ENCODE peak calls at places on chromosomes 11 and 22, in ten cellular contexts. One of them, this sample, is unnamed.

GRCh38 chr22:20905415-20906386 is 11.5 kb upstream of the CRKL start:
- DNase-seq in T-helper 2 cell: no peak
- DNase-seq in activated naive CD8-positive, alpha-beta T cell treated with anti-CD3 and anti-CD28 coated beads, Interleukin-2, amount 50 U/mL, for 24 hours: no peak
- DNase-seq in stimulated activated naive CD8-positive, alpha-beta T cell treated with anti-CD3 and anti-CD28 coated beads, Interleukin-15, Interleukin-2, amounts not matched to agents 100 U/mL and 50 U/mL, for 24 hours: no peak
- DNase-seq in endodermal cell: no peak
- DNase-seq in T-helper 9 cell: no peak
- DNase-seq in non-pigmented ciliary epithelial cell: no peak
- DNase-seq in effector CD4-positive, alpha-beta T cell: no peak
- DNase-seq in A549: no peak
- DNase-seq in NCI-H460: no peak
- DNase-seq in this sample: no peak

GRCh38 chr11:27282141-27282590 is 80.8 kb downstream of the CCDC34 start:
- DNase-seq in T-helper 2 cell: no peak
- DNase-seq in A549: no peak
- DNase-seq in endodermal cell: no peak
- DNase-seq in non-pigmented ciliary epithelial cell: peak; percentile 79
- DNase-seq in activated naive CD8-positive, alpha-beta T cell treated with anti-CD3 and anti-CD28 coated beads, Interleukin-2, amount 50 U/mL, for 24 hours: no peak
- DNase-seq in NCI-H460: no peak
- DNase-seq in stimulated activated naive CD8-positive, alpha-beta T cell treated with anti-CD3 and anti-CD28 coated beads, Interleukin-15, Interleukin-2, amounts not matched to agents 100 U/mL and 50 U/mL, for 24 hours: no peak
- DNase-seq in effector CD4-positive, alpha-beta T cell: no peak
- DNase-seq in T-helper 9 cell: no peak
- DNase-seq in this sample: no peak

GRCh38 chr22:45548991-45549736 is 46.5 kb downstream of the FBLN1 start:
- DNase-seq in T-helper 9 cell: no peak
- DNase-seq in effector CD4-positive, alpha-beta T cell: no peak
- DNase-seq in A549: peak; percentile 90
- DNase-seq in stimulated activated naive CD8-positive, alpha-beta T cell treated with anti-CD3 and anti-CD28 coated beads, Interleukin-15, Interleukin-2, amounts not matched to agents 100 U/mL and 50 U/mL, for 24 hours: no peak
- DNase-seq in T-helper 2 cell: no peak
- DNase-seq in NCI-H460: peak; percentile 78
- DNase-seq in activated naive CD8-positive, alpha-beta T cell treated with anti-CD3 and anti-CD28 coated beads, Interleukin-2, amount 50 U/mL, for 24 hours: no peak
- DNase-seq in endodermal cell: peak; percentile 85
- DNase-seq in non-pigmented ciliary epithelial cell: peak; percentile 50
- DNase-seq in this sample: no peak

GRCh38 chr11:19598456-19598855 is 114.2 kb upstream of the NAV2 start:
- DNase-seq in effector CD4-positive, alpha-beta T cell: no peak
- DNase-seq in activated naive CD8-positive, alpha-beta T cell treated with anti-CD3 and anti-CD28 coated beads, Interleukin-2, amount 50 U/mL, for 24 hours: no peak
- DNase-seq in stimulated activated naive CD8-positive, alpha-beta T cell treated with anti-CD3 and anti-CD28 coated beads, Interleukin-15, Interleukin-2, amounts not matched to agents 100 U/mL and 50 U/mL, for 24 hours: no peak
- DNase-seq in A549: no peak
- DNase-seq in T-helper 2 cell: no peak
- DNase-seq in NCI-H460: no peak
- DNase-seq in T-helper 9 cell: no peak
- DNase-seq in non-pigmented ciliary epithelial cell: no peak
- DNase-seq in endodermal cell: no peak
- DNase-seq in this sample: no peak

GRCh38 chr11:20093775-20094174 is 66.5 kb downstream of the DBX1 start:
- DNase-seq in activated naive CD8-positive, alpha-beta T cell treated with anti-CD3 and anti-CD28 coated beads, Interleukin-2, amount 50 U/mL, for 24 hours: no peak
- DNase-seq in endodermal cell: peak; percentile 13
- DNase-seq in non-pigmented ciliary epithelial cell: no peak
- DNase-seq in effector CD4-positive, alpha-beta T cell: no peak
- DNase-seq in T-helper 2 cell: no peak
- DNase-seq in NCI-H460: no peak
- DNase-seq in T-helper 9 cell: no peak
- DNase-seq in stimulated activated naive CD8-positive, alpha-beta T cell treated with anti-CD3 and anti-CD28 coated beads, Interleukin-15, Interleukin-2, amounts not matched to agents 100 U/mL and 50 U/mL, for 24 hours: no peak
- DNase-seq in A549: no peak
- DNase-seq in this sample: no peak

GRCh38 chr11:61645179-61645868 is 34.9 kb upstream of the DAGLA start:
- DNase-seq in T-helper 9 cell: no peak
- DNase-seq in effector CD4-positive, alpha-beta T cell: no peak
- DNase-seq in non-pigmented ciliary epithelial cell: no peak
- DNase-seq in NCI-H460: no peak
- DNase-seq in A549: no peak
- DNase-seq in T-helper 2 cell: no peak
- DNase-seq in stimulated activated naive CD8-positive, alpha-beta T cell treated with anti-CD3 and anti-CD28 coated beads, Interleukin-15, Interleukin-2, amounts not matched to agents 100 U/mL and 50 U/mL, for 24 hours: no peak
- DNase-seq in activated naive CD8-positive, alpha-beta T cell treated with anti-CD3 and anti-CD28 coated beads, Interleukin-2, amount 50 U/mL, for 24 hours: no peak
- DNase-seq in endodermal cell: no peak
- DNase-seq in this sample: no peak

GRCh38 chr11:7019500-7020182 is 505 bp downstream of the ZNF214 start:
- DNase-seq in NCI-H460: no peak
- DNase-seq in effector CD4-positive, alpha-beta T cell: no peak
- DNase-seq in T-helper 2 cell: no peak
- DNase-seq in non-pigmented ciliary epithelial cell: no peak
- DNase-seq in endodermal cell: no peak
- DNase-seq in activated naive CD8-positive, alpha-beta T cell treated with anti-CD3 and anti-CD28 coated beads, Interleukin-2, amount 50 U/mL, for 24 hours: no peak
- DNase-seq in A549: no peak
- DNase-seq in T-helper 9 cell: no peak
- DNase-seq in stimulated activated naive CD8-positive, alpha-beta T cell treated with anti-CD3 and anti-CD28 coated beads, Interleukin-15, Interleukin-2, amounts not matched to agents 100 U/mL and 50 U/mL, for 24 hours: no peak
- DNase-seq in this sample: no peak

GRCh38 chr11:78740175-78741161 is 165.8 kb upstream of the NARS2 start:
- DNase-seq in T-helper 2 cell: no peak
- DNase-seq in effector CD4-positive, alpha-beta T cell: no peak
- DNase-seq in NCI-H460: no peak
- DNase-seq in endodermal cell: no peak
- DNase-seq in stimulated activated naive CD8-positive, alpha-beta T cell treated with anti-CD3 and anti-CD28 coated beads, Interleukin-15, Interleukin-2, amounts not matched to agents 100 U/mL and 50 U/mL, for 24 hours: no peak
- DNase-seq in activated naive CD8-positive, alpha-beta T cell treated with anti-CD3 and anti-CD28 coated beads, Interleukin-2, amount 50 U/mL, for 24 hours: no peak
- DNase-seq in A549: no peak
- DNase-seq in T-helper 9 cell: no peak
- DNase-seq in non-pigmented ciliary epithelial cell: no peak
- DNase-seq in this sample: no peak

GRCh38 chr11:64140101-64140500 is 25.8 kb downstream of the MACROD1 start:
- DNase-seq in NCI-H460: no peak
- DNase-seq in endodermal cell: no peak
- DNase-seq in non-pigmented ciliary epithelial cell: no peak
- DNase-seq in A549: no peak
- DNase-seq in T-helper 9 cell: no peak
- DNase-seq in T-helper 2 cell: no peak
- DNase-seq in effector CD4-positive, alpha-beta T cell: no peak
- DNase-seq in activated naive CD8-positive, alpha-beta T cell treated with anti-CD3 and anti-CD28 coated beads, Interleukin-2, amount 50 U/mL, for 24 hours: no peak
- DNase-seq in stimulated activated naive CD8-positive, alpha-beta T cell treated with anti-CD3 and anti-CD28 coated beads, Interleukin-15, Interleukin-2, amounts not matched to agents 100 U/mL and 50 U/mL, for 24 hours: no peak
- DNase-seq in this sample: no peak

GRCh38 chr22:20111045-20111688 is 4.7 kb upstream of the RANBP1 start:
- DNase-seq in NCI-H460: peak; percentile 22
- DNase-seq in T-helper 9 cell: no peak
- DNase-seq in endodermal cell: peak; percentile 76
- DNase-seq in A549: peak; percentile 54
- DNase-seq in stimulated activated naive CD8-positive, alpha-beta T cell treated with anti-CD3 and anti-CD28 coated beads, Interleukin-15, Interleukin-2, amounts not matched to agents 100 U/mL and 50 U/mL, for 24 hours: peak; percentile 62
- DNase-seq in non-pigmented ciliary epithelial cell: no peak
- DNase-seq in T-helper 2 cell: no peak
- DNase-seq in effector CD4-positive, alpha-beta T cell: no peak
- DNase-seq in activated naive CD8-positive, alpha-beta T cell treated with anti-CD3 and anti-CD28 coated beads, Interleukin-2, amount 50 U/mL, for 24 hours: peak; percentile 62
- DNase-seq in this sample: no peak

GRCh38 chr11:69593851-69594250 is 47.1 kb upstream of the CCND1 start:
- DNase-seq in NCI-H460: no peak
- DNase-seq in activated naive CD8-positive, alpha-beta T cell treated with anti-CD3 and anti-CD28 coated beads, Interleukin-2, amount 50 U/mL, for 24 hours: no peak
- DNase-seq in non-pigmented ciliary epithelial cell: no peak
- DNase-seq in endodermal cell: no peak
- DNase-seq in T-helper 9 cell: no peak
- DNase-seq in stimulated activated naive CD8-positive, alpha-beta T cell treated with anti-CD3 and anti-CD28 coated beads, Interleukin-15, Interleukin-2, amounts not matched to agents 100 U/mL and 50 U/mL, for 24 hours: no peak
- DNase-seq in T-helper 2 cell: no peak
- DNase-seq in effector CD4-positive, alpha-beta T cell: no peak
- DNase-seq in A549: peak; percentile 25
- DNase-seq in this sample: no peak

GRCh38 chr11:92981508-92982043 is 12.1 kb downstream of the MTNR1B start:
- DNase-seq in activated naive CD8-positive, alpha-beta T cell treated with anti-CD3 and anti-CD28 coated beads, Interleukin-2, amount 50 U/mL, for 24 hours: no peak
- DNase-seq in T-helper 9 cell: no peak
- DNase-seq in non-pigmented ciliary epithelial cell: no peak
- DNase-seq in NCI-H460: no peak
- DNase-seq in A549: no peak
- DNase-seq in T-helper 2 cell: no peak
- DNase-seq in effector CD4-positive, alpha-beta T cell: no peak
- DNase-seq in endodermal cell: no peak
- DNase-seq in stimulated activated naive CD8-positive, alpha-beta T cell treated with anti-CD3 and anti-CD28 coated beads, Interleukin-15, Interleukin-2, amounts not matched to agents 100 U/mL and 50 U/mL, for 24 hours: no peak
- DNase-seq in this sample: no peak

GRCh38 chr22:48727454-48728058 is 1100.1 kb downstream of the BRD1 start:
- DNase-seq in endodermal cell: no peak
- DNase-seq in effector CD4-positive, alpha-beta T cell: no peak
- DNase-seq in activated naive CD8-positive, alpha-beta T cell treated with anti-CD3 and anti-CD28 coated beads, Interleukin-2, amount 50 U/mL, for 24 hours: no peak
- DNase-seq in A549: no peak
- DNase-seq in T-helper 2 cell: no peak
- DNase-seq in stimulated activated naive CD8-positive, alpha-beta T cell treated with anti-CD3 and anti-CD28 coated beads, Interleukin-15, Interleukin-2, amounts not matched to agents 100 U/mL and 50 U/mL, for 24 hours: no peak
- DNase-seq in T-helper 9 cell: no peak
- DNase-seq in non-pigmented ciliary epithelial cell: no peak
- DNase-seq in NCI-H460: no peak
- DNase-seq in this sample: no peak

GRCh38 chr11:101446238-101446637 is 137.6 kb downstream of the TRPC6 start:
- DNase-seq in NCI-H460: peak; percentile 55
- DNase-seq in A549: no peak
- DNase-seq in T-helper 2 cell: no peak
- DNase-seq in endodermal cell: no peak
- DNase-seq in effector CD4-positive, alpha-beta T cell: no peak
- DNase-seq in stimulated activated naive CD8-positive, alpha-beta T cell treated with anti-CD3 and anti-CD28 coated beads, Interleukin-15, Interleukin-2, amounts not matched to agents 100 U/mL and 50 U/mL, for 24 hours: no peak
- DNase-seq in T-helper 9 cell: no peak
- DNase-seq in non-pigmented ciliary epithelial cell: no peak
- DNase-seq in activated naive CD8-positive, alpha-beta T cell treated with anti-CD3 and anti-CD28 coated beads, Interleukin-2, amount 50 U/mL, for 24 hours: no peak
- DNase-seq in this sample: no peak

GRCh38 chr22:19873960-19874306 is 19.3 kb upstream of the GNB1L start:
- DNase-seq in activated naive CD8-positive, alpha-beta T cell treated with anti-CD3 and anti-CD28 coated beads, Interleukin-2, amount 50 U/mL, for 24 hours: no peak
- DNase-seq in non-pigmented ciliary epithelial cell: no peak
- DNase-seq in effector CD4-positive, alpha-beta T cell: no peak
- DNase-seq in NCI-H460: no peak
- DNase-seq in stimulated activated naive CD8-positive, alpha-beta T cell treated with anti-CD3 and anti-CD28 coated beads, Interleukin-15, Interleukin-2, amounts not matched to agents 100 U/mL and 50 U/mL, for 24 hours: no peak
- DNase-seq in endodermal cell: peak; percentile 42
- DNase-seq in A549: no peak
- DNase-seq in T-helper 9 cell: no peak
- DNase-seq in T-helper 2 cell: no peak
- DNase-seq in this sample: no peak

GRCh38 chr11:119892311-119892808 is 163.4 kb upstream of the NECTIN1 start:
- DNase-seq in effector CD4-positive, alpha-beta T cell: no peak
- DNase-seq in A549: no peak
- DNase-seq in NCI-H460: no peak
- DNase-seq in stimulated activated naive CD8-positive, alpha-beta T cell treated with anti-CD3 and anti-CD28 coated beads, Interleukin-15, Interleukin-2, amounts not matched to agents 100 U/mL and 50 U/mL, for 24 hours: no peak
- DNase-seq in non-pigmented ciliary epithelial cell: no peak
- DNase-seq in endodermal cell: no peak
- DNase-seq in T-helper 9 cell: no peak
- DNase-seq in T-helper 2 cell: no peak
- DNase-seq in activated naive CD8-positive, alpha-beta T cell treated with anti-CD3 and anti-CD28 coated beads, Interleukin-2, amount 50 U/mL, for 24 hours: no peak
- DNase-seq in this sample: no peak

GRCh38 chr11:64742087-64742939 is 1.6 kb downstream of the RASGRP2 start:
- DNase-seq in non-pigmented ciliary epithelial cell: no peak
- DNase-seq in T-helper 2 cell: no peak
- DNase-seq in T-helper 9 cell: no peak
- DNase-seq in A549: no peak
- DNase-seq in effector CD4-positive, alpha-beta T cell: no peak
- DNase-seq in activated naive CD8-positive, alpha-beta T cell treated with anti-CD3 and anti-CD28 coated beads, Interleukin-2, amount 50 U/mL, for 24 hours: peak; percentile 42
- DNase-seq in endodermal cell: peak; percentile 79
- DNase-seq in NCI-H460: no peak
- DNase-seq in stimulated activated naive CD8-positive, alpha-beta T cell treated with anti-CD3 and anti-CD28 coated beads, Interleukin-15, Interleukin-2, amounts not matched to agents 100 U/mL and 50 U/mL, for 24 hours: peak; percentile 40
- DNase-seq in this sample: no peak

GRCh38 chr11:11463397-11463796 is 110.3 kb upstream of the CSNK2A3 start:
- DNase-seq in T-helper 9 cell: no peak
- DNase-seq in endodermal cell: no peak
- DNase-seq in A549: no peak
- DNase-seq in effector CD4-positive, alpha-beta T cell: no peak
- DNase-seq in T-helper 2 cell: no peak
- DNase-seq in activated naive CD8-positive, alpha-beta T cell treated with anti-CD3 and anti-CD28 coated beads, Interleukin-2, amount 50 U/mL, for 24 hours: no peak
- DNase-seq in non-pigmented ciliary epithelial cell: no peak
- DNase-seq in NCI-H460: peak; percentile 2
- DNase-seq in stimulated activated naive CD8-positive, alpha-beta T cell treated with anti-CD3 and anti-CD28 coated beads, Interleukin-15, Interleukin-2, amounts not matched to agents 100 U/mL and 50 U/mL, for 24 hours: no peak
- DNase-seq in this sample: no peak

GRCh38 chr11:11579012-11579755 is 42.6 kb downstream of the GALNT18 start:
- DNase-seq in non-pigmented ciliary epithelial cell: no peak
- DNase-seq in NCI-H460: no peak
- DNase-seq in A549: no peak
- DNase-seq in stimulated activated naive CD8-positive, alpha-beta T cell treated with anti-CD3 and anti-CD28 coated beads, Interleukin-15, Interleukin-2, amounts not matched to agents 100 U/mL and 50 U/mL, for 24 hours: no peak
- DNase-seq in endodermal cell: peak; percentile 35
- DNase-seq in T-helper 9 cell: no peak
- DNase-seq in T-helper 2 cell: no peak
- DNase-seq in effector CD4-positive, alpha-beta T cell: no peak
- DNase-seq in activated naive CD8-positive, alpha-beta T cell treated with anti-CD3 and anti-CD28 coated beads, Interleukin-2, amount 50 U/mL, for 24 hours: no peak
- DNase-seq in this sample: no peak

GRCh38 chr11:88064097-88064705 is 111.0 kb downstream of the RAB38 start:
- DNase-seq in activated naive CD8-positive, alpha-beta T cell treated with anti-CD3 and anti-CD28 coated beads, Interleukin-2, amount 50 U/mL, for 24 hours: no peak
- DNase-seq in NCI-H460: no peak
- DNase-seq in effector CD4-positive, alpha-beta T cell: no peak
- DNase-seq in T-helper 2 cell: no peak
- DNase-seq in non-pigmented ciliary epithelial cell: no peak
- DNase-seq in endodermal cell: no peak
- DNase-seq in T-helper 9 cell: no peak
- DNase-seq in stimulated activated naive CD8-positive, alpha-beta T cell treated with anti-CD3 and anti-CD28 coated beads, Interleukin-15, Interleukin-2, amounts not matched to agents 100 U/mL and 50 U/mL, for 24 hours: no peak
- DNase-seq in A549: no peak
- DNase-seq in this sample: no peak

GRCh38 chr22:22366478-22366988 is 121.9 kb downstream of the VPREB1 start:
- DNase-seq in stimulated activated naive CD8-positive, alpha-beta T cell treated with anti-CD3 and anti-CD28 coated beads, Interleukin-15, Interleukin-2, amounts not matched to agents 100 U/mL and 50 U/mL, for 24 hours: no peak
- DNase-seq in T-helper 2 cell: no peak
- DNase-seq in effector CD4-positive, alpha-beta T cell: no peak
- DNase-seq in activated naive CD8-positive, alpha-beta T cell treated with anti-CD3 and anti-CD28 coated beads, Interleukin-2, amount 50 U/mL, for 24 hours: no peak
- DNase-seq in endodermal cell: no peak
- DNase-seq in A549: no peak
- DNase-seq in T-helper 9 cell: no peak
- DNase-seq in non-pigmented ciliary epithelial cell: no peak
- DNase-seq in NCI-H460: no peak
- DNase-seq in this sample: no peak

GRCh38 chr22:49052023-49052538 is 775.6 kb downstream of the BRD1 start:
- DNase-seq in endodermal cell: peak; percentile 84
- DNase-seq in T-helper 9 cell: peak; percentile 27
- DNase-seq in stimulated activated naive CD8-positive, alpha-beta T cell treated with anti-CD3 and anti-CD28 coated beads, Interleukin-15, Interleukin-2, amounts not matched to agents 100 U/mL and 50 U/mL, for 24 hours: peak; percentile 13
- DNase-seq in NCI-H460: no peak
- DNase-seq in A549: no peak
- DNase-seq in non-pigmented ciliary epithelial cell: no peak
- DNase-seq in activated naive CD8-positive, alpha-beta T cell treated with anti-CD3 and anti-CD28 coated beads, Interleukin-2, amount 50 U/mL, for 24 hours: peak; percentile 12
- DNase-seq in T-helper 2 cell: peak; percentile 31
- DNase-seq in effector CD4-positive, alpha-beta T cell: peak; percentile 15
- DNase-seq in this sample: no peak

GRCh38 chr11:104668797-104669463 is 229.3 kb downstream of the CASP12 start:
- DNase-seq in effector CD4-positive, alpha-beta T cell: no peak
- DNase-seq in T-helper 9 cell: no peak
- DNase-seq in stimulated activated naive CD8-positive, alpha-beta T cell treated with anti-CD3 and anti-CD28 coated beads, Interleukin-15, Interleukin-2, amounts not matched to agents 100 U/mL and 50 U/mL, for 24 hours: no peak
- DNase-seq in endodermal cell: no peak
- DNase-seq in A549: no peak
- DNase-seq in T-helper 2 cell: no peak
- DNase-seq in non-pigmented ciliary epithelial cell: peak; percentile 81
- DNase-seq in activated naive CD8-positive, alpha-beta T cell treated with anti-CD3 and anti-CD28 coated beads, Interleukin-2, amount 50 U/mL, for 24 hours: no peak
- DNase-seq in NCI-H460: peak; percentile 32
- DNase-seq in this sample: no peak

GRCh38 chr11:103354656-103355055 is 245.4 kb downstream of the DYNC2H1 start:
- DNase-seq in NCI-H460: no peak
- DNase-seq in activated naive CD8-positive, alpha-beta T cell treated with anti-CD3 and anti-CD28 coated beads, Interleukin-2, amount 50 U/mL, for 24 hours: no peak
- DNase-seq in endodermal cell: no peak
- DNase-seq in effector CD4-positive, alpha-beta T cell: no peak
- DNase-seq in stimulated activated naive CD8-positive, alpha-beta T cell treated with anti-CD3 and anti-CD28 coated beads, Interleukin-15, Interleukin-2, amounts not matched to agents 100 U/mL and 50 U/mL, for 24 hours: no peak
- DNase-seq in non-pigmented ciliary epithelial cell: no peak
- DNase-seq in T-helper 2 cell: no peak
- DNase-seq in A549: no peak
- DNase-seq in T-helper 9 cell: no peak
- DNase-seq in this sample: no peak

GRCh38 chr11:73980001-73980960 is 2.4 kb downstream of the UCP2 start:
- DNase-seq in T-helper 2 cell: peak; percentile 86
- DNase-seq in stimulated activated naive CD8-positive, alpha-beta T cell treated with anti-CD3 and anti-CD28 coated beads, Interleukin-15, Interleukin-2, amounts not matched to agents 100 U/mL and 50 U/mL, for 24 hours: peak; percentile 74
- DNase-seq in effector CD4-positive, alpha-beta T cell: peak; percentile 72
- DNase-seq in activated naive CD8-positive, alpha-beta T cell treated with anti-CD3 and anti-CD28 coated beads, Interleukin-2, amount 50 U/mL, for 24 hours: peak; percentile 73
- DNase-seq in A549: no peak
- DNase-seq in NCI-H460: no peak
- DNase-seq in T-helper 9 cell: peak; percentile 57
- DNase-seq in endodermal cell: peak; percentile 41
- DNase-seq in non-pigmented ciliary epithelial cell: no peak
- DNase-seq in this sample: peak; percentile 76

GRCh38 chr11:128653828-128654231 is 40.0 kb upstream of the FLI1 start:
- DNase-seq in NCI-H460: peak; percentile 46
- DNase-seq in non-pigmented ciliary epithelial cell: peak; percentile 44
- DNase-seq in stimulated activated naive CD8-positive, alpha-beta T cell treated with anti-CD3 and anti-CD28 coated beads, Interleukin-15, Interleukin-2, amounts not matched to agents 100 U/mL and 50 U/mL, for 24 hours: no peak
- DNase-seq in endodermal cell: peak; percentile 86
- DNase-seq in activated naive CD8-positive, alpha-beta T cell treated with anti-CD3 and anti-CD28 coated beads, Interleukin-2, amount 50 U/mL, for 24 hours: no peak
- DNase-seq in T-helper 9 cell: no peak
- DNase-seq in A549: peak; percentile 5
- DNase-seq in T-helper 2 cell: no peak
- DNase-seq in effector CD4-positive, alpha-beta T cell: no peak
- DNase-seq in this sample: no peak

GRCh38 chr11:123338266-123338800 is 91.7 kb upstream of the GRAMD1B start:
- DNase-seq in non-pigmented ciliary epithelial cell: no peak
- DNase-seq in effector CD4-positive, alpha-beta T cell: no peak
- DNase-seq in T-helper 2 cell: no peak
- DNase-seq in endodermal cell: no peak
- DNase-seq in A549: no peak
- DNase-seq in stimulated activated naive CD8-positive, alpha-beta T cell treated with anti-CD3 and anti-CD28 coated beads, Interleukin-15, Interleukin-2, amounts not matched to agents 100 U/mL and 50 U/mL, for 24 hours: no peak
- DNase-seq in activated naive CD8-positive, alpha-beta T cell treated with anti-CD3 and anti-CD28 coated beads, Interleukin-2, amount 50 U/mL, for 24 hours: no peak
- DNase-seq in NCI-H460: no peak
- DNase-seq in T-helper 9 cell: no peak
- DNase-seq in this sample: no peak

GRCh38 chr11:80362578-80362977 is 921.7 kb upstream of the TENM4 start:
- DNase-seq in non-pigmented ciliary epithelial cell: no peak
- DNase-seq in NCI-H460: no peak
- DNase-seq in endodermal cell: no peak
- DNase-seq in A549: no peak
- DNase-seq in T-helper 2 cell: no peak
- DNase-seq in stimulated activated naive CD8-positive, alpha-beta T cell treated with anti-CD3 and anti-CD28 coated beads, Interleukin-15, Interleukin-2, amounts not matched to agents 100 U/mL and 50 U/mL, for 24 hours: no peak
- DNase-seq in effector CD4-positive, alpha-beta T cell: no peak
- DNase-seq in T-helper 9 cell: no peak
- DNase-seq in activated naive CD8-positive, alpha-beta T cell treated with anti-CD3 and anti-CD28 coated beads, Interleukin-2, amount 50 U/mL, for 24 hours: no peak
- DNase-seq in this sample: no peak